ENCODE peak calls at places on chromosomes 5 and 9, in six cellular contexts. I, G, W, E, C and O are unnamed samples.

GRCh38 chr5:98500811-98501210 is 272.7 kb upstream of the RGMB start:
- DNase-seq in W (no peak), E (no peak), C (no peak), I (no peak), G (no peak), O (no peak)

GRCh38 chr9:103281126-103281525 is 286.0 kb downstream of the CYLC2 start:
- DNase-seq in C (no peak), E (no peak), I (no peak), G (no peak), W (no peak), O (no peak)

GRCh38 chr9:128128836-128129590 is 1.5 kb upstream of the PTGES2 start:
- DNase-seq in E (no peak), W (no peak), G (no peak), C (peak), I (no peak), O (no peak)

GRCh38 chr9:4517274-4517673 is 27.0 kb downstream of the SLC1A1 start:
- DNase-seq in G (no peak), I (no peak), E (no peak), W (no peak), C (no peak), O (no peak)

GRCh38 chr5:6377582-6378127 is 692 bp downstream of the MED10 start:
- DNase-seq in E (no peak), W (no peak), G (no peak), C (no peak), I (peak), O (peak)

GRCh38 chr9:114551750-114552685 is 35.6 kb upstream of the ATP6V1G1 start:
- DNase-seq in E (peak), W (peak), I (peak), C (no peak), G (no peak), O (no peak)

GRCh38 chr5:573976-574375 is 38.2 kb upstream of the CEP72 start:
- DNase-seq in W (peak), E (no peak), I (no peak), C (no peak), G (no peak), O (no peak)

GRCh38 chr5:17154211-17154996 is 63.0 kb upstream of the BASP1 start:
- DNase-seq in W (no peak), C (no peak), I (no peak), G (no peak), E (no peak), O (no peak)

GRCh38 chr5:142360607-142361120 is 35.8 kb upstream of the SPRY4 start:
- DNase-seq in G (no peak), C (no peak), W (no peak), E (no peak), I (no peak), O (no peak)

GRCh38 chr5:1555011-1555807 is 31.4 kb upstream of the LPCAT1 start:
- DNase-seq in C (no peak), W (peak), G (peak), E (no peak), I (no peak), O (peak)

GRCh38 chr5:144205141-144205551 is 34.5 kb downstream of the KCTD16 start:
- DNase-seq in C (no peak), I (no peak), G (peak), W (no peak), E (no peak), O (no peak)

GRCh38 chr5:175471628-175472027 is 6.7 kb upstream of the SFXN1 start:
- DNase-seq in E (no peak), I (no peak), G (no peak), C (no peak), W (no peak), O (no peak)

GRCh38 chr9:107345327-107345726 is 62.2 kb downstream of the RAD23B start:
- DNase-seq in W (peak), G (no peak), E (no peak), C (no peak), I (peak), O (no peak)

GRCh38 chr5:157222506-157223230 is 42.0 kb downstream of the ITK start:
- DNase-seq in W (no peak), I (no peak), C (no peak), G (no peak), E (no peak), O (no peak)

GRCh38 chr9:128434340-128434739 is 13.7 kb downstream of the CERCAM start:
- DNase-seq in I (no peak), C (no peak), W (no peak), G (no peak), E (no peak), O (no peak)

GRCh38 chr5:178213748-178214151 is 9.4 kb downstream of the HNRNPAB start:
- DNase-seq in C (peak), E (no peak), W (no peak), G (no peak), I (no peak), O (no peak)

GRCh38 chr5:54883374-54884194 is 101.8 kb downstream of the ESM1 start:
- DNase-seq in W (no peak), C (peak), E (no peak), G (peak), I (peak), O (no peak)

GRCh38 chr9:83986765-83987401 is 6.3 kb downstream of the RMI1 start:
- DNase-seq in W (no peak), E (no peak), G (no peak), I (no peak), C (no peak), O (no peak)

GRCh38 chr9:32644698-32645097 is 9.2 kb upstream of the TAF1L start:
- DNase-seq in I (no peak), E (peak), G (no peak), C (no peak), W (no peak), O (no peak)

GRCh38 chr9:27664136-27664819 is 91.0 kb upstream of the C9orf72 start:
- DNase-seq in E (no peak), I (no peak), G (no peak), C (no peak), W (no peak), O (no peak)

GRCh38 chr9:98707158-98708102 is 1.3 kb downstream of the GABBR2 start:
- DNase-seq in E (peak), I (peak), G (peak), W (no peak), C (no peak), O (no peak)

GRCh38 chr9:2780326-2780725 is 63.0 kb downstream of the KCNV2 start:
- DNase-seq in G (no peak), I (no peak), C (no peak), E (no peak), W (no peak), O (no peak)

GRCh38 chr5:132962429-132962928 is 955 bp downstream of the AFF4 start:
- DNase-seq in C (no peak), W (no peak), E (no peak), I (peak), G (no peak), O (no peak)

GRCh38 chr5:24623018-24623417 is 21.8 kb downstream of the CDH10 start:
- DNase-seq in E (no peak), W (no peak), I (no peak), C (no peak), G (no peak), O (no peak)

GRCh38 chr9:127794001-127794791 is 8.4 kb downstream of the CDK9 start:
- DNase-seq in C (no peak), I (no peak), E (no peak), W (no peak), G (peak), O (peak)

GRCh38 chr9:131585375-131585774 is 40.1 kb downstream of the PRRT1B start:
- DNase-seq in W (no peak), E (no peak), I (no peak), C (peak), G (no peak), O (no peak)

DNA sequence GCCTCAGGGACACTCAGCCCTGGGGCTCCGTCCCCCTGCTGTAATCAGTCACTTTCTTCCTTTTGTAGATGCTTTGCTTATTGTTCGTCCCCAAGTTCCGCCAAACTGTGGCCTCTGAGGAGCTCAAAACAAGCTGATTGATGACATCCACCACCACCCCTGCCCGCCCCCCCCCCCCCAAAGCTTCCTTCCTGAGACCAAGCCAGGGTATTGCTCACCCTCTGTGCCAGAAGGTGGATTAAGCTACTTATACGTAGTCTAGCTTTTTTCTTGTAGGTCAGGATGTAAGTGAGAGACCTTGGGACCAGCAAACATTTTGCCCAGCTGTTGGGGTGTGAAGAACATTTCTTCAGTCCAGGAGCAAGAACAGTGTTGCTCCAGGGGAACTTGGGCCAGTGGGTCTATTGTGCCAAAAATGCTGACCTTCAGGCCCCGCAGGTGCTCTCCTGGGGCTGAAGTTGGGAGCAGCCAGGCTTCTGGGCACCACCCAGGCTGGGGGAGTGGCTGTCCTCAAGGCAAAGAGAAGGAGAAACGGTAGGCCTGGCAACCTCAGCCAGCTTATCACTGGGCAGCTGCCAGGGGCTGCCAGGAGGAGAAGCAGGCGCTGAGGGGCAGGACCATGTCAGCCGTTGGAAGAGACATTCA is 17.9 kb downstream of the NEURL1B start:
- DNase-seq in C (peak), G (peak), W (no peak), E (no peak), I (peak), O (peak)
- H3K27ac ChIP-seq in C (no peak), G (peak), W (peak), E (peak), I (peak), O (peak)

DNA sequence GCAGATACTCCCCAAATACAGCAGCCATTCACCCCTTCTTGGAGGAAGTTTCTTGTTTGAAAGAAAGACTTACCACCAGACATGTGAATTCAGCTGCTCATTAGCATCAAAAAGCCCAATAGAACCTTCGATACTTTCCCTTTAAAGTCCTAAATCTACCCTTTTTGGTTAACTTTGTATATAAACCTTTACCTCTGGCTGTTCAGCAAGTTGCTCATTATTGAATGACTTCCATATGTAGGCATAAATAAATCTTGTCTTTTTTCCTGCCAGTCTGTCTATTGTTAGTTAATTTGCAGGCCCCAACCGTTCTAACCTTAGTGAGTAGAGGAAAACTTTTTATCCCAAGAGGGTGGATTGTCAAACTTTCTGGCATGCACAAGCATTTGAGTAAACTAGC is 27.9 kb upstream of the FBXL17 start:
- DNase-seq in G (no peak), I (no peak), W (no peak), C (no peak), E (no peak), O (no peak)
- H3K27ac ChIP-seq in G (no peak), I (no peak), W (no peak), C (no peak), E (no peak), O (no peak)

DNA sequence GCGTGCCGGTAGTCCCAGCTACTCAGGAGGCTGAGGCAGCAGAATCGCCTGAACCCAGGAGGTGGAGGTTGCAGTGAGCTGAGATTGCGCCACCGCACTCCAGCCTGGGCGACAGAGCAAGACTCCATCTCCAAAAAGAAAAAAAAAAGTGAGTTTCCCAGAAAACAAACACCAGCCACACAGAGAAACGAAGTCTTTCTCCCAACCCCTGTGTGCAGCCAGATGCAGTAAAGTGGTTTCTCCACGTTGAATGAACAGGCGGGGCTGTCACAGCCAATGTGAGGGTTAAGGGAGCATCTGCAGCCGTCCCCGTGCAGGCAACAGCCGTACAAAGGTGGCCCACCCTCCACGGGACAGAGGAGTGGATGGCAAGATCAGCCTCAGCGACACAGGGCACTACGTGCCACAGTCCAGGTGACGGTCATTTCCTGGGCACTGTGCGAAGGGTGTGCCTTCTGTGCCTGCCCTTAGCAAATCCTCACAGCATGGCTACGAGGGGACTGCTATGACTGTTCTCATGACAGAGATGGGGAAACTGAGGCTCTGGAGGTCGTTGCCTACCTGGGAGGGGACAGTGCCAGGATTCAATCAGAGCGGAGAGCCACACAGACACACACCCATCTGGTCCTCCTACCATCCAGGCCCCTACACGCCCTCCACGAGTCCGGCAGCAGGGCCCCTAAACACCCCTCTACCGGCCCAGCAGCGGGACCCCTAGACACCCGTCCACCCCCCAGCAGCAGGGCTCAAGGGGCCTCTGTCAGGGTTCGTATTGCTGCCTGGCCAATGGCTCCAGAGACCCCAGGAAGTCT is 2.4 kb downstream of the VAV2 start:
- DNase-seq in I (no peak), E (no peak), C (peak), G (peak), W (no peak), O (no peak)
- H3K27ac ChIP-seq in I (no peak), E (no peak), C (no peak), G (peak), W (no peak), O (no peak)

GRCh38 chr5:172816887-172817418 is 17.1 kb upstream of the ERGIC1 start:
- DNase-seq in E (no peak), C (no peak), W (no peak), I (no peak), G (no peak), O (no peak)
- H3K27ac ChIP-seq in E (peak), C (no peak), W (no peak), I (no peak), G (no peak), O (no peak)